ENCODE peak calls at places on chromosomes 2 and 18, in five cellular contexts. Y, O, P, R and T are unnamed samples.

GRCh38 chr18:41524674-41525470 is 430.2 kb upstream of the PIK3C3 start:
- DNase-seq in O (no peak), Y (peak; percentile 48), R (no peak), P (no peak), T (no peak)

GRCh38 chr2:177874678-177875077 is 197.9 kb downstream of the PDE11A start:
- DNase-seq in R (no peak), O (no peak), Y (no peak), P (no peak), T (no peak)

GRCh38 chr2:24492283-24493272 is 1.5 kb downstream of the NCOA1 start:
- DNase-seq in Y (no peak), P (no peak), R (no peak), O (peak; percentile 26), T (no peak)

GRCh38 chr18:44111337-44111736 is 569.4 kb upstream of the SETBP1 start:
- DNase-seq in O (no peak), P (no peak), R (no peak), Y (no peak), T (no peak)

GRCh38 chr18:64276736-64277135 is 127.8 kb upstream of the LINC00305 start:
- DNase-seq in Y (no peak), R (no peak), O (no peak), P (no peak), T (no peak)

GRCh38 chr2:132950986-132951385 is 281.0 kb upstream of the LYPD1 start:
- DNase-seq in R (no peak), P (no peak), O (no peak), Y (no peak), T (no peak)

GRCh38 chr2:199431748-199432213 is 26.0 kb downstream of the SATB2 start:
- DNase-seq in O (no peak), P (no peak), R (peak; percentile 42), Y (no peak), T (no peak)

GRCh38 chr2:168156661-168157060 is 90.7 kb downstream of the STK39 start:
- DNase-seq in P (no peak), Y (no peak), O (no peak), R (no peak), T (peak; percentile 86)

GRCh38 chr18:10051877-10052631 is 138.2 kb downstream of the VAPA start:
- DNase-seq in P (peak; percentile 61), Y (no peak), R (no peak), O (peak; percentile 74), T (peak; percentile 51)

GRCh38 chr2:207683879-207684627 is 27.4 kb upstream of the CCNYL1 start:
- DNase-seq in O (peak; percentile 44), R (no peak), P (peak; percentile 13), Y (no peak), T (peak; percentile 43)